ENCODE peak calls at places on chromosome 20, in four cellular contexts. R is GM12864, N is RWPE1, V is nucleus accumbens. F is an unnamed sample.

GRCh38 chr20:34390769-34391447 is 27.8 kb downstream of the ITCH start:
- DNase-seq in R (no peak), N (peak), V (peak), F (no peak)

GRCh38 chr20:19073584-19074198 is 138.8 kb upstream of the SLC24A3 start:
- DNase-seq in R (no peak), N (no peak), V (no peak), F (no peak)

GRCh38 chr20:54119744-54120143 is 49.4 kb upstream of the BCAS1 start:
- DNase-seq in R (no peak), N (no peak), V (no peak), F (no peak)

GRCh38 chr20:23097636-23098580 is 11.8 kb upstream of the CD93 start:
- DNase-seq in R (no peak), N (no peak), V (no peak), F (no peak)

GRCh38 chr20:62831361-62831788 is 14.5 kb downstream of the COL9A3 start:
- DNase-seq in R (no peak), N (no peak), V (no peak), F (no peak)

GRCh38 chr20:55095745-55096450 is 620.5 kb downstream of the DOK5 start:
- DNase-seq in R (no peak), N (no peak), V (no peak), F (no peak)

GRCh38 chr20:23441850-23442313 is 2.4 kb downstream of the CSTL1 start:
- DNase-seq in R (peak), N (peak), V (peak), F (peak)

GRCh38 chr20:48294196-48294595 is 508.9 kb upstream of the SULF2 start:
- DNase-seq in R (no peak), N (no peak), V (no peak), F (no peak)

GRCh38 chr20:7432612-7433011 is 507.6 kb downstream of the HAO1 start:
- DNase-seq in R (no peak), N (no peak), V (no peak), F (no peak)

GRCh38 chr20:48098099-48098498 is 312.8 kb upstream of the SULF2 start:
- DNase-seq in R (no peak), N (peak), V (no peak), F (no peak)

GRCh38 chr20:47377122-47377722 is 20.7 kb upstream of the ZMYND8 start:
- DNase-seq in R (no peak), N (peak), V (no peak), F (no peak)

GRCh38 chr20:184288-184687 is 5.2 kb downstream of the DEFB128 start:
- DNase-seq in R (no peak), N (no peak), V (no peak), F (no peak)

GRCh38 chr20:4076671-4077070 is 61.3 kb upstream of the RNF24 start:
- DNase-seq in R (no peak), N (peak), V (no peak), F (no peak)

GRCh38 chr20:61997891-61998290 is 67.8 kb downstream of the TAF4 start:
- DNase-seq in R (no peak), N (no peak), V (no peak), F (no peak)

GRCh38 chr20:3980260-3981131 is 34.9 kb downstream of the RNF24 start:
- DNase-seq in R (no peak), N (peak), V (no peak), F (no peak)

GRCh38 chr20:47440857-47441773 is 60.6 kb upstream of the NCOA3 start:
- DNase-seq in R (no peak), N (peak), V (no peak), F (no peak)

GRCh38 chr20:20073851-20074252 is 21.5 kb downstream of the CFAP61 start:
- DNase-seq in R (no peak), N (no peak), V (no peak), F (no peak)

GRCh38 chr20:6588296-6588695 is 179.2 kb upstream of the BMP2 start:
- DNase-seq in R (no peak), N (no peak), V (no peak), F (no peak)

GRCh38 chr20:18225652-18226051 is 62.7 kb upstream of the ZNF133 start:
- DNase-seq in R (no peak), N (no peak), V (no peak), F (no peak)

GRCh38 chr20:62899633-62900051 is 26.7 kb downstream of the DIDO1 start:
- DNase-seq in R (no peak), N (peak), V (no peak), F (no peak)

GRCh38 chr20:31594558-31595379 is 10.3 kb upstream of the ID1 start:
- DNase-seq in R (no peak), N (no peak), V (no peak), F (no peak)

GRCh38 chr20:34871966-34872603 is 571 bp downstream of the GGT7 start:
- DNase-seq in R (no peak), N (no peak), V (no peak), F (no peak)

GRCh38 chr20:8246701-8247100 is 114.6 kb downstream of the PLCB1 start:
- DNase-seq in R (no peak), N (no peak), V (no peak), F (no peak)